ENCODE peak calls at places on chromosome 14, in eight cellular contexts. One of them, this sample, is unnamed.

GRCh38 chr14:29788093-29788492 is 139.6 kb downstream of the PRKD1 start:
- DNase-seq in GM18507: no peak
- DNase-seq in activated naive CD4-positive, alpha-beta T cell treated with Interleukin-2 at 50 U/mL for 16 hours: no peak
- DNase-seq in activated T-helper 2 cell treated with anti-CD3 and anti-CD28 coated beads, Interferon-gamma antibody, Interleukin-2, Interleukin-4, amounts not matched to agents 10 μg/mL and 5 μg/mL and 100 μg/mL, durations not matched to agents 14 hours and 24 hours and 36 hours: no peak
- DNase-seq in Daoy: no peak
- DNase-seq in stimulated activated CD8-positive, alpha-beta memory T cell treated with anti-CD3 and anti-CD28 coated beads, Interleukin-15, amount 100 ng/mL, for 24 hours: no peak
- DNase-seq in right lobe of liver: no peak
- DNase-seq in LoVo: no peak
- DNase-seq in this sample: no peak

GRCh38 chr14:73100334-73100733 is 36.0 kb upstream of the PSEN1 start:
- DNase-seq in Daoy: no peak
- DNase-seq in GM18507: no peak
- DNase-seq in stimulated activated CD8-positive, alpha-beta memory T cell treated with anti-CD3 and anti-CD28 coated beads, Interleukin-15, amount 100 ng/mL, for 24 hours: no peak
- DNase-seq in LoVo: no peak
- DNase-seq in activated T-helper 2 cell treated with anti-CD3 and anti-CD28 coated beads, Interferon-gamma antibody, Interleukin-2, Interleukin-4, amounts not matched to agents 10 μg/mL and 5 μg/mL and 100 μg/mL, durations not matched to agents 14 hours and 24 hours and 36 hours: no peak
- DNase-seq in activated naive CD4-positive, alpha-beta T cell treated with Interleukin-2 at 50 U/mL for 16 hours: no peak
- DNase-seq in right lobe of liver: no peak
- DNase-seq in this sample: no peak

GRCh38 chr14:57380935-57381334 is 9.5 kb upstream of the NAA30 start:
- DNase-seq in right lobe of liver: no peak
- DNase-seq in stimulated activated CD8-positive, alpha-beta memory T cell treated with anti-CD3 and anti-CD28 coated beads, Interleukin-15, amount 100 ng/mL, for 24 hours: no peak
- DNase-seq in activated naive CD4-positive, alpha-beta T cell treated with Interleukin-2 at 50 U/mL for 16 hours: no peak
- DNase-seq in LoVo: no peak
- DNase-seq in Daoy: no peak
- DNase-seq in GM18507: no peak
- DNase-seq in activated T-helper 2 cell treated with anti-CD3 and anti-CD28 coated beads, Interferon-gamma antibody, Interleukin-2, Interleukin-4, amounts not matched to agents 10 μg/mL and 5 μg/mL and 100 μg/mL, durations not matched to agents 14 hours and 24 hours and 36 hours: no peak
- DNase-seq in this sample: no peak

GRCh38 chr14:103735439-103735814 is 19.8 kb downstream of the ZFYVE21 start:
- DNase-seq in activated naive CD4-positive, alpha-beta T cell treated with Interleukin-2 at 50 U/mL for 16 hours: no peak
- DNase-seq in GM18507: no peak
- DNase-seq in activated T-helper 2 cell treated with anti-CD3 and anti-CD28 coated beads, Interferon-gamma antibody, Interleukin-2, Interleukin-4, amounts not matched to agents 10 μg/mL and 5 μg/mL and 100 μg/mL, durations not matched to agents 14 hours and 24 hours and 36 hours: no peak
- DNase-seq in LoVo: no peak
- DNase-seq in right lobe of liver: no peak
- DNase-seq in stimulated activated CD8-positive, alpha-beta memory T cell treated with anti-CD3 and anti-CD28 coated beads, Interleukin-15, amount 100 ng/mL, for 24 hours: no peak
- DNase-seq in Daoy: no peak
- DNase-seq in this sample: no peak

GRCh38 chr14:48665077-48665784 is 920.9 kb downstream of the RPS29 start:
- DNase-seq in GM18507: no peak
- DNase-seq in activated T-helper 2 cell treated with anti-CD3 and anti-CD28 coated beads, Interferon-gamma antibody, Interleukin-2, Interleukin-4, amounts not matched to agents 10 μg/mL and 5 μg/mL and 100 μg/mL, durations not matched to agents 14 hours and 24 hours and 36 hours: no peak
- DNase-seq in LoVo: no peak
- DNase-seq in Daoy: no peak
- DNase-seq in right lobe of liver: no peak
- DNase-seq in activated naive CD4-positive, alpha-beta T cell treated with Interleukin-2 at 50 U/mL for 16 hours: no peak
- DNase-seq in stimulated activated CD8-positive, alpha-beta memory T cell treated with anti-CD3 and anti-CD28 coated beads, Interleukin-15, amount 100 ng/mL, for 24 hours: no peak
- DNase-seq in this sample: peak

GRCh38 chr14:81435578-81436295 is 35.6 kb upstream of the STON2 start:
- DNase-seq in GM18507: no peak
- DNase-seq in activated T-helper 2 cell treated with anti-CD3 and anti-CD28 coated beads, Interferon-gamma antibody, Interleukin-2, Interleukin-4, amounts not matched to agents 10 μg/mL and 5 μg/mL and 100 μg/mL, durations not matched to agents 14 hours and 24 hours and 36 hours: no peak
- DNase-seq in right lobe of liver: peak
- DNase-seq in activated naive CD4-positive, alpha-beta T cell treated with Interleukin-2 at 50 U/mL for 16 hours: peak
- DNase-seq in stimulated activated CD8-positive, alpha-beta memory T cell treated with anti-CD3 and anti-CD28 coated beads, Interleukin-15, amount 100 ng/mL, for 24 hours: no peak
- DNase-seq in Daoy: peak
- DNase-seq in LoVo: peak
- DNase-seq in this sample: peak

GRCh38 chr14:68384335-68384734 is 408.5 kb downstream of the ZFP36L1 start:
- DNase-seq in Daoy: no peak
- DNase-seq in activated naive CD4-positive, alpha-beta T cell treated with Interleukin-2 at 50 U/mL for 16 hours: no peak
- DNase-seq in LoVo: no peak
- DNase-seq in stimulated activated CD8-positive, alpha-beta memory T cell treated with anti-CD3 and anti-CD28 coated beads, Interleukin-15, amount 100 ng/mL, for 24 hours: no peak
- DNase-seq in GM18507: no peak
- DNase-seq in activated T-helper 2 cell treated with anti-CD3 and anti-CD28 coated beads, Interferon-gamma antibody, Interleukin-2, Interleukin-4, amounts not matched to agents 10 μg/mL and 5 μg/mL and 100 μg/mL, durations not matched to agents 14 hours and 24 hours and 36 hours: no peak
- DNase-seq in right lobe of liver: no peak
- DNase-seq in this sample: peak

GRCh38 chr14:75831455-75831854 is 150.3 kb downstream of the TGFB3 start:
- DNase-seq in stimulated activated CD8-positive, alpha-beta memory T cell treated with anti-CD3 and anti-CD28 coated beads, Interleukin-15, amount 100 ng/mL, for 24 hours: no peak
- DNase-seq in activated T-helper 2 cell treated with anti-CD3 and anti-CD28 coated beads, Interferon-gamma antibody, Interleukin-2, Interleukin-4, amounts not matched to agents 10 μg/mL and 5 μg/mL and 100 μg/mL, durations not matched to agents 14 hours and 24 hours and 36 hours: peak
- DNase-seq in right lobe of liver: no peak
- DNase-seq in GM18507: no peak
- DNase-seq in LoVo: peak
- DNase-seq in Daoy: peak
- DNase-seq in activated naive CD4-positive, alpha-beta T cell treated with Interleukin-2 at 50 U/mL for 16 hours: peak
- DNase-seq in this sample: peak

GRCh38 chr14:32933943-32934890 is 4.5 kb upstream of the NPAS3 start:
- DNase-seq in LoVo: no peak
- DNase-seq in stimulated activated CD8-positive, alpha-beta memory T cell treated with anti-CD3 and anti-CD28 coated beads, Interleukin-15, amount 100 ng/mL, for 24 hours: no peak
- DNase-seq in GM18507: no peak
- DNase-seq in Daoy: peak
- DNase-seq in activated T-helper 2 cell treated with anti-CD3 and anti-CD28 coated beads, Interferon-gamma antibody, Interleukin-2, Interleukin-4, amounts not matched to agents 10 μg/mL and 5 μg/mL and 100 μg/mL, durations not matched to agents 14 hours and 24 hours and 36 hours: no peak
- DNase-seq in right lobe of liver: no peak
- DNase-seq in activated naive CD4-positive, alpha-beta T cell treated with Interleukin-2 at 50 U/mL for 16 hours: no peak
- DNase-seq in this sample: no peak

GRCh38 chr14:60179296-60179924 is 14.2 kb upstream of the DHRS7 start:
- DNase-seq in LoVo: peak
- DNase-seq in activated naive CD4-positive, alpha-beta T cell treated with Interleukin-2 at 50 U/mL for 16 hours: no peak
- DNase-seq in right lobe of liver: no peak
- DNase-seq in stimulated activated CD8-positive, alpha-beta memory T cell treated with anti-CD3 and anti-CD28 coated beads, Interleukin-15, amount 100 ng/mL, for 24 hours: no peak
- DNase-seq in activated T-helper 2 cell treated with anti-CD3 and anti-CD28 coated beads, Interferon-gamma antibody, Interleukin-2, Interleukin-4, amounts not matched to agents 10 μg/mL and 5 μg/mL and 100 μg/mL, durations not matched to agents 14 hours and 24 hours and 36 hours: no peak
- DNase-seq in GM18507: no peak
- DNase-seq in Daoy: no peak
- DNase-seq in this sample: no peak

GRCh38 chr14:38342803-38343202 is 86.9 kb upstream of the CLEC14A start:
- DNase-seq in Daoy: no peak
- DNase-seq in right lobe of liver: no peak
- DNase-seq in activated naive CD4-positive, alpha-beta T cell treated with Interleukin-2 at 50 U/mL for 16 hours: no peak
- DNase-seq in stimulated activated CD8-positive, alpha-beta memory T cell treated with anti-CD3 and anti-CD28 coated beads, Interleukin-15, amount 100 ng/mL, for 24 hours: no peak
- DNase-seq in GM18507: no peak
- DNase-seq in LoVo: no peak
- DNase-seq in activated T-helper 2 cell treated with anti-CD3 and anti-CD28 coated beads, Interferon-gamma antibody, Interleukin-2, Interleukin-4, amounts not matched to agents 10 μg/mL and 5 μg/mL and 100 μg/mL, durations not matched to agents 14 hours and 24 hours and 36 hours: no peak
- DNase-seq in this sample: peak

GRCh38 chr14:54226103-54226502 is 170.7 kb upstream of the CDKN3 start:
- DNase-seq in Daoy: no peak
- DNase-seq in LoVo: no peak
- DNase-seq in GM18507: no peak
- DNase-seq in right lobe of liver: no peak
- DNase-seq in activated naive CD4-positive, alpha-beta T cell treated with Interleukin-2 at 50 U/mL for 16 hours: no peak
- DNase-seq in activated T-helper 2 cell treated with anti-CD3 and anti-CD28 coated beads, Interferon-gamma antibody, Interleukin-2, Interleukin-4, amounts not matched to agents 10 μg/mL and 5 μg/mL and 100 μg/mL, durations not matched to agents 14 hours and 24 hours and 36 hours: no peak
- DNase-seq in stimulated activated CD8-positive, alpha-beta memory T cell treated with anti-CD3 and anti-CD28 coated beads, Interleukin-15, amount 100 ng/mL, for 24 hours: no peak
- DNase-seq in this sample: peak

GRCh38 chr14:77109656-77110055 is 11.6 kb downstream of the CIPC start:
- DNase-seq in right lobe of liver: no peak
- DNase-seq in stimulated activated CD8-positive, alpha-beta memory T cell treated with anti-CD3 and anti-CD28 coated beads, Interleukin-15, amount 100 ng/mL, for 24 hours: no peak
- DNase-seq in activated naive CD4-positive, alpha-beta T cell treated with Interleukin-2 at 50 U/mL for 16 hours: no peak
- DNase-seq in Daoy: no peak
- DNase-seq in GM18507: no peak
- DNase-seq in activated T-helper 2 cell treated with anti-CD3 and anti-CD28 coated beads, Interferon-gamma antibody, Interleukin-2, Interleukin-4, amounts not matched to agents 10 μg/mL and 5 μg/mL and 100 μg/mL, durations not matched to agents 14 hours and 24 hours and 36 hours: no peak
- DNase-seq in LoVo: no peak
- DNase-seq in this sample: no peak

GRCh38 chr14:103618999-103619398 is 10.0 kb upstream of the KLC1 start:
- DNase-seq in GM18507: no peak
- DNase-seq in right lobe of liver: no peak
- DNase-seq in LoVo: no peak
- DNase-seq in stimulated activated CD8-positive, alpha-beta memory T cell treated with anti-CD3 and anti-CD28 coated beads, Interleukin-15, amount 100 ng/mL, for 24 hours: no peak
- DNase-seq in activated naive CD4-positive, alpha-beta T cell treated with Interleukin-2 at 50 U/mL for 16 hours: no peak
- DNase-seq in Daoy: peak
- DNase-seq in activated T-helper 2 cell treated with anti-CD3 and anti-CD28 coated beads, Interferon-gamma antibody, Interleukin-2, Interleukin-4, amounts not matched to agents 10 μg/mL and 5 μg/mL and 100 μg/mL, durations not matched to agents 14 hours and 24 hours and 36 hours: no peak
- DNase-seq in this sample: peak

GRCh38 chr14:68279777-68280233 is 460.2 kb downstream of the RAD51B start:
- DNase-seq in right lobe of liver: no peak
- DNase-seq in stimulated activated CD8-positive, alpha-beta memory T cell treated with anti-CD3 and anti-CD28 coated beads, Interleukin-15, amount 100 ng/mL, for 24 hours: no peak
- DNase-seq in activated T-helper 2 cell treated with anti-CD3 and anti-CD28 coated beads, Interferon-gamma antibody, Interleukin-2, Interleukin-4, amounts not matched to agents 10 μg/mL and 5 μg/mL and 100 μg/mL, durations not matched to agents 14 hours and 24 hours and 36 hours: no peak
- DNase-seq in Daoy: no peak
- DNase-seq in GM18507: no peak
- DNase-seq in LoVo: no peak
- DNase-seq in activated naive CD4-positive, alpha-beta T cell treated with Interleukin-2 at 50 U/mL for 16 hours: no peak
- DNase-seq in this sample: no peak

GRCh38 chr14:64053694-64054669 is 201.2 kb downstream of the SYNE2 start:
- DNase-seq in activated naive CD4-positive, alpha-beta T cell treated with Interleukin-2 at 50 U/mL for 16 hours: no peak
- DNase-seq in right lobe of liver: no peak
- DNase-seq in Daoy: peak
- DNase-seq in GM18507: no peak
- DNase-seq in activated T-helper 2 cell treated with anti-CD3 and anti-CD28 coated beads, Interferon-gamma antibody, Interleukin-2, Interleukin-4, amounts not matched to agents 10 μg/mL and 5 μg/mL and 100 μg/mL, durations not matched to agents 14 hours and 24 hours and 36 hours: no peak
- DNase-seq in LoVo: no peak
- DNase-seq in stimulated activated CD8-positive, alpha-beta memory T cell treated with anti-CD3 and anti-CD28 coated beads, Interleukin-15, amount 100 ng/mL, for 24 hours: no peak
- DNase-seq in this sample: peak

GRCh38 chr14:33938131-33938949 is 12.5 kb downstream of the EGLN3 start:
- DNase-seq in LoVo: peak
- DNase-seq in right lobe of liver: peak
- DNase-seq in Daoy: peak
- DNase-seq in activated T-helper 2 cell treated with anti-CD3 and anti-CD28 coated beads, Interferon-gamma antibody, Interleukin-2, Interleukin-4, amounts not matched to agents 10 μg/mL and 5 μg/mL and 100 μg/mL, durations not matched to agents 14 hours and 24 hours and 36 hours: no peak
- DNase-seq in GM18507: no peak
- DNase-seq in activated naive CD4-positive, alpha-beta T cell treated with Interleukin-2 at 50 U/mL for 16 hours: no peak
- DNase-seq in stimulated activated CD8-positive, alpha-beta memory T cell treated with anti-CD3 and anti-CD28 coated beads, Interleukin-15, amount 100 ng/mL, for 24 hours: no peak
- DNase-seq in this sample: no peak

GRCh38 chr14:76901171-76902055 is 75.2 kb downstream of the LRRC74A start:
- DNase-seq in LoVo: no peak
- DNase-seq in activated naive CD4-positive, alpha-beta T cell treated with Interleukin-2 at 50 U/mL for 16 hours: no peak
- DNase-seq in right lobe of liver: peak
- DNase-seq in stimulated activated CD8-positive, alpha-beta memory T cell treated with anti-CD3 and anti-CD28 coated beads, Interleukin-15, amount 100 ng/mL, for 24 hours: no peak
- DNase-seq in GM18507: no peak
- DNase-seq in Daoy: no peak
- DNase-seq in activated T-helper 2 cell treated with anti-CD3 and anti-CD28 coated beads, Interferon-gamma antibody, Interleukin-2, Interleukin-4, amounts not matched to agents 10 μg/mL and 5 μg/mL and 100 μg/mL, durations not matched to agents 14 hours and 24 hours and 36 hours: no peak
- DNase-seq in this sample: no peak

This sample was measured in amniotic epithelial cell.